ENCODE peak calls at places on chromosomes 5 and 9, in seven cellular contexts. One of them, this sample, is unnamed.

GRCh38 chr9:1637401-1637800 is 377.7 kb upstream of the SMARCA2 start:
- DNase-seq in vagina: no peak
- DNase-seq in choroid plexus epithelial cell: no peak
- DNase-seq in T-helper 1 cell: no peak
- DNase-seq in Daoy: peak; percentile 18
- DNase-seq in activated T-cell treated with anti-CD3 and anti-CD28 coated beads, Interleukin-2, amount 50 U/mL, for 24 hours: no peak
- DNase-seq in foreskin keratinocyte: no peak
- DNase-seq in this sample: no peak

GRCh38 chr5:150113047-150113744 is 26.8 kb upstream of the CSF1R start:
- DNase-seq in vagina: peak; percentile 88
- DNase-seq in Daoy: peak; percentile 71
- DNase-seq in activated T-cell treated with anti-CD3 and anti-CD28 coated beads, Interleukin-2, amount 50 U/mL, for 24 hours: no peak
- DNase-seq in foreskin keratinocyte: peak; percentile 19
- DNase-seq in T-helper 1 cell: no peak
- DNase-seq in choroid plexus epithelial cell: no peak
- DNase-seq in this sample: peak; percentile 62

GRCh38 chr9:94139672-94140417 is 55.6 kb downstream of the PTPDC1 start:
- DNase-seq in choroid plexus epithelial cell: peak; percentile 99
- DNase-seq in Daoy: peak; percentile 95
- DNase-seq in vagina: peak; percentile 96
- DNase-seq in T-helper 1 cell: no peak
- DNase-seq in foreskin keratinocyte: peak; percentile 75
- DNase-seq in activated T-cell treated with anti-CD3 and anti-CD28 coated beads, Interleukin-2, amount 50 U/mL, for 24 hours: no peak
- DNase-seq in this sample: peak; percentile 92

GRCh38 chr5:180799902-180800801 is 2.5 kb downstream of the MGAT1 start:
- DNase-seq in foreskin keratinocyte: peak; percentile 84
- DNase-seq in Daoy: peak; percentile 65
- DNase-seq in choroid plexus epithelial cell: peak; percentile 77
- DNase-seq in activated T-cell treated with anti-CD3 and anti-CD28 coated beads, Interleukin-2, amount 50 U/mL, for 24 hours: no peak
- DNase-seq in T-helper 1 cell: no peak
- DNase-seq in vagina: peak; percentile 83
- DNase-seq in this sample: no peak

GRCh38 chr9:121599186-121599871 is 52.1 kb upstream of the DAB2IP start:
- DNase-seq in Daoy: peak; percentile 59
- DNase-seq in activated T-cell treated with anti-CD3 and anti-CD28 coated beads, Interleukin-2, amount 50 U/mL, for 24 hours: no peak
- DNase-seq in foreskin keratinocyte: no peak
- DNase-seq in vagina: no peak
- DNase-seq in choroid plexus epithelial cell: no peak
- DNase-seq in T-helper 1 cell: no peak
- DNase-seq in this sample: peak; percentile 79

GRCh38 chr9:93520523-93520922 is 55.9 kb upstream of the PHF2 start:
- DNase-seq in T-helper 1 cell: peak; percentile 8
- DNase-seq in Daoy: no peak
- DNase-seq in activated T-cell treated with anti-CD3 and anti-CD28 coated beads, Interleukin-2, amount 50 U/mL, for 24 hours: no peak
- DNase-seq in vagina: no peak
- DNase-seq in choroid plexus epithelial cell: peak; percentile 42
- DNase-seq in foreskin keratinocyte: no peak
- DNase-seq in this sample: no peak

GRCh38 chr9:130220351-130220750 is 45.2 kb upstream of the HMCN2 start:
- DNase-seq in activated T-cell treated with anti-CD3 and anti-CD28 coated beads, Interleukin-2, amount 50 U/mL, for 24 hours: no peak
- DNase-seq in vagina: no peak
- DNase-seq in T-helper 1 cell: no peak
- DNase-seq in choroid plexus epithelial cell: peak; percentile 61
- DNase-seq in Daoy: no peak
- DNase-seq in foreskin keratinocyte: no peak
- DNase-seq in this sample: peak; percentile 75

GRCh38 chr5:170743876-170744212 is 39.7 kb upstream of the GABRP start:
- DNase-seq in vagina: peak; percentile 47
- DNase-seq in foreskin keratinocyte: no peak
- DNase-seq in T-helper 1 cell: no peak
- DNase-seq in choroid plexus epithelial cell: no peak
- DNase-seq in activated T-cell treated with anti-CD3 and anti-CD28 coated beads, Interleukin-2, amount 50 U/mL, for 24 hours: no peak
- DNase-seq in Daoy: no peak
- DNase-seq in this sample: no peak

GRCh38 chr5:20554001-20554400 is 566.0 kb upstream of the CDH18 start:
- DNase-seq in T-helper 1 cell: no peak
- DNase-seq in vagina: no peak
- DNase-seq in choroid plexus epithelial cell: peak; percentile 53
- DNase-seq in Daoy: peak; percentile 15
- DNase-seq in activated T-cell treated with anti-CD3 and anti-CD28 coated beads, Interleukin-2, amount 50 U/mL, for 24 hours: no peak
- DNase-seq in foreskin keratinocyte: no peak
- DNase-seq in this sample: no peak

GRCh38 chr9:121651295-121652036 is at the start of gene DAB2IP:
- DNase-seq in Daoy: peak; percentile 79
- DNase-seq in foreskin keratinocyte: no peak
- DNase-seq in choroid plexus epithelial cell: peak; percentile 20
- DNase-seq in activated T-cell treated with anti-CD3 and anti-CD28 coated beads, Interleukin-2, amount 50 U/mL, for 24 hours: no peak
- DNase-seq in vagina: no peak
- DNase-seq in T-helper 1 cell: no peak
- DNase-seq in this sample: peak; percentile 82

GRCh38 chr5:117161718-117162386 is 587.2 kb upstream of the SEMA6A start:
- DNase-seq in choroid plexus epithelial cell: no peak
- DNase-seq in foreskin keratinocyte: no peak
- DNase-seq in T-helper 1 cell: no peak
- DNase-seq in Daoy: no peak
- DNase-seq in activated T-cell treated with anti-CD3 and anti-CD28 coated beads, Interleukin-2, amount 50 U/mL, for 24 hours: no peak
- DNase-seq in vagina: no peak
- DNase-seq in this sample: no peak

GRCh38 chr5:9498541-9499497 is 47.1 kb downstream of the SEMA5A start:
- DNase-seq in vagina: no peak
- DNase-seq in foreskin keratinocyte: no peak
- DNase-seq in Daoy: peak; percentile 8
- DNase-seq in T-helper 1 cell: no peak
- DNase-seq in choroid plexus epithelial cell: peak; percentile 67
- DNase-seq in activated T-cell treated with anti-CD3 and anti-CD28 coated beads, Interleukin-2, amount 50 U/mL, for 24 hours: no peak
- DNase-seq in this sample: no peak

GRCh38 chr9:7186175-7186574 is 428.4 kb downstream of the KDM4C start:
- DNase-seq in T-helper 1 cell: peak; percentile 15
- DNase-seq in vagina: no peak
- DNase-seq in choroid plexus epithelial cell: peak; percentile 65
- DNase-seq in foreskin keratinocyte: no peak
- DNase-seq in activated T-cell treated with anti-CD3 and anti-CD28 coated beads, Interleukin-2, amount 50 U/mL, for 24 hours: no peak
- DNase-seq in Daoy: peak; percentile 11
- DNase-seq in this sample: no peak

GRCh38 chr9:13427587-13427986 is 148.1 kb upstream of the MPDZ start:
- DNase-seq in choroid plexus epithelial cell: peak; percentile 77
- DNase-seq in Daoy: peak; percentile 51
- DNase-seq in T-helper 1 cell: peak; percentile 17
- DNase-seq in activated T-cell treated with anti-CD3 and anti-CD28 coated beads, Interleukin-2, amount 50 U/mL, for 24 hours: no peak
- DNase-seq in vagina: no peak
- DNase-seq in foreskin keratinocyte: peak; percentile 20
- DNase-seq in this sample: no peak

GRCh38 chr5:17069995-17070405 is 133.9 kb upstream of the MYO10 start:
- DNase-seq in vagina: no peak
- DNase-seq in foreskin keratinocyte: peak; percentile 37
- DNase-seq in activated T-cell treated with anti-CD3 and anti-CD28 coated beads, Interleukin-2, amount 50 U/mL, for 24 hours: no peak
- DNase-seq in T-helper 1 cell: no peak
- DNase-seq in choroid plexus epithelial cell: no peak
- DNase-seq in Daoy: peak; percentile 76
- DNase-seq in this sample: no peak

GRCh38 chr5:43729846-43730478 is 127.0 kb downstream of the NNT start:
- DNase-seq in choroid plexus epithelial cell: peak; percentile 55
- DNase-seq in activated T-cell treated with anti-CD3 and anti-CD28 coated beads, Interleukin-2, amount 50 U/mL, for 24 hours: no peak
- DNase-seq in Daoy: no peak
- DNase-seq in foreskin keratinocyte: no peak
- DNase-seq in T-helper 1 cell: peak; percentile 5
- DNase-seq in vagina: no peak
- DNase-seq in this sample: no peak

GRCh38 chr5:149277821-149278220 is 6.2 kb downstream of the AFAP1L1 start:
- DNase-seq in vagina: no peak
- DNase-seq in choroid plexus epithelial cell: no peak
- DNase-seq in activated T-cell treated with anti-CD3 and anti-CD28 coated beads, Interleukin-2, amount 50 U/mL, for 24 hours: no peak
- DNase-seq in Daoy: no peak
- DNase-seq in T-helper 1 cell: no peak
- DNase-seq in foreskin keratinocyte: no peak
- DNase-seq in this sample: no peak

GRCh38 chr9:114099523-114100270 is 605 bp upstream of the KIF12 start:
- DNase-seq in Daoy: no peak
- DNase-seq in activated T-cell treated with anti-CD3 and anti-CD28 coated beads, Interleukin-2, amount 50 U/mL, for 24 hours: no peak
- DNase-seq in vagina: no peak
- DNase-seq in T-helper 1 cell: no peak
- DNase-seq in foreskin keratinocyte: no peak
- DNase-seq in choroid plexus epithelial cell: no peak
- DNase-seq in this sample: no peak

GRCh38 chr5:34803974-34804373 is 35.0 kb upstream of the TTC23L start:
- DNase-seq in choroid plexus epithelial cell: peak; percentile 80
- DNase-seq in foreskin keratinocyte: no peak
- DNase-seq in Daoy: no peak
- DNase-seq in activated T-cell treated with anti-CD3 and anti-CD28 coated beads, Interleukin-2, amount 50 U/mL, for 24 hours: no peak
- DNase-seq in T-helper 1 cell: no peak
- DNase-seq in vagina: no peak
- DNase-seq in this sample: no peak